ENCODE peak calls at places on chromosomes 13 and 19, in eight cellular contexts. L, U, I, O, D, Y, J and F are unnamed samples.

GRCh38 chr19:843180-843835 is 2.5 kb downstream of the PRTN3 start:
- DNase-seq in O (peak; percentile 55), D (peak; percentile 31), I (no peak), U (peak; percentile 84), Y (no peak), L (no peak), J (no peak), F (no peak)

GRCh38 chr13:22278336-22278929 is 607.6 kb downstream of the FGF9 start:
- DNase-seq in J (peak; percentile 74), U (no peak), O (peak; percentile 42), L (no peak), Y (peak; percentile 65), I (peak; percentile 60), D (no peak), F (peak; percentile 51)

GRCh38 chr13:68234278-68234677 is 1004.1 kb upstream of the PCDH9 start:
- DNase-seq in O (no peak), D (no peak), I (no peak), J (no peak), U (no peak), L (no peak), Y (no peak), F (no peak)

GRCh38 chr19:8209111-8209964 is at the start of gene CERS4:
- DNase-seq in U (peak; percentile 87), D (peak; percentile 78), O (peak; percentile 92), J (peak; percentile 82), Y (peak; percentile 81), I (peak; percentile 76), L (peak; percentile 80), F (peak; percentile 61)

GRCh38 chr19:3073159-3073563 is 10.9 kb upstream of the TLE5 start:
- DNase-seq in I (no peak), J (no peak), U (no peak), L (peak; percentile 78), O (no peak), D (no peak), Y (no peak), F (no peak)

GRCh38 chr19:961866-962620 is 22.1 kb upstream of the WDR18 start:
- DNase-seq in U (no peak), D (no peak), I (no peak), Y (no peak), L (no peak), J (no peak), O (no peak), F (no peak)

GRCh38 chr19:4538601-4538954 is 1.3 kb downstream of the LRG1 start:
- DNase-seq in Y (no peak), I (no peak), J (no peak), O (no peak), U (no peak), D (no peak), L (no peak), F (no peak)

GRCh38 chr19:46786236-46787039 is 2.0 kb downstream of the SLC1A5 start:
- DNase-seq in L (peak; percentile 41), O (peak; percentile 58), U (peak; percentile 93), Y (peak; percentile 91), D (peak; percentile 69), I (peak; percentile 70), J (peak; percentile 94), F (peak; percentile 78)

GRCh38 chr13:80551650-80552497 is 210.9 kb upstream of the SPRY2 start:
- DNase-seq in I (no peak), Y (no peak), O (no peak), U (no peak), D (no peak), L (no peak), J (no peak), F (no peak)

GRCh38 chr19:55276720-55277430 is 3.0 kb downstream of the HSPBP1 start:
- DNase-seq in Y (no peak), U (no peak), L (no peak), I (no peak), J (peak; percentile 64), D (no peak), O (no peak), F (no peak)

GRCh38 chr13:30572859-30573275 is 44.9 kb upstream of the USPL1 start:
- DNase-seq in L (no peak), I (no peak), J (peak; percentile 51), U (no peak), Y (peak; percentile 52), D (no peak), O (no peak), F (no peak)

GRCh38 chr13:107421028-107421427 is 794.3 kb downstream of the LIG4 start:
- DNase-seq in D (no peak), U (no peak), O (no peak), L (no peak), Y (no peak), J (no peak), I (no peak), F (no peak)

GRCh38 chr13:91771229-91771628 is 372.8 kb downstream of the GPC5 start:
- DNase-seq in O (no peak), J (no peak), I (no peak), Y (no peak), L (no peak), D (no peak), U (no peak), F (no peak)

GRCh38 chr13:42215578-42216421 is 56.2 kb upstream of the AKAP11 start:
- DNase-seq in L (peak; percentile 40), Y (peak; percentile 45), I (no peak), O (peak; percentile 24), U (no peak), J (peak; percentile 42), D (no peak), F (no peak)

GRCh38 chr19:44904426-44904994 is 1.1 kb upstream of the APOE start:
- DNase-seq in O (no peak), I (no peak), L (no peak), Y (no peak), D (no peak), J (no peak), U (no peak), F (no peak)

GRCh38 chr13:26946675-26947342 is 186.2 kb upstream of the GPR12 start:
- DNase-seq in I (no peak), Y (no peak), J (no peak), L (peak; percentile 66), U (no peak), D (no peak), O (peak; percentile 52), F (no peak)

GRCh38 chr19:15402411-15403150 is 16.2 kb downstream of the AKAP8L start:
- DNase-seq in I (no peak), Y (no peak), J (no peak), L (no peak), O (no peak), D (no peak), U (peak; percentile 51), F (no peak)

GRCh38 chr13:88817560-88817959 is 1146.4 kb downstream of the SLITRK5 start:
- DNase-seq in Y (no peak), L (no peak), D (no peak), O (no peak), I (no peak), U (no peak), J (no peak), F (no peak)

GRCh38 chr19:47280183-47280797 is 5.6 kb downstream of the INAFM1 start:
- DNase-seq in I (peak; percentile 45), L (peak; percentile 53), Y (peak; percentile 71), D (no peak), U (no peak), J (peak; percentile 77), O (no peak), F (peak; percentile 37)

GRCh38 chr13:20348645-20349408 is 116.7 kb upstream of the GJB6 start:
- DNase-seq in O (no peak), Y (no peak), U (no peak), D (no peak), I (no peak), L (no peak), J (no peak), F (no peak)

GRCh38 chr13:77028202-77028601 is 1.2 kb upstream of the FBXL3 start:
- DNase-seq in O (peak; percentile 6), Y (no peak), D (no peak), U (peak; percentile 75), J (no peak), L (peak; percentile 34), I (no peak), F (no peak)

GRCh38 chr19:47633996-47634395 is 25.1 kb downstream of the BICRA start:
- DNase-seq in Y (no peak), J (no peak), D (no peak), U (no peak), I (no peak), O (no peak), L (no peak), F (no peak)